ENCODE peak calls at places on chromosomes 4 and X, in four cellular contexts. Y is GM12891, H is H1, G is HepG2. L is an unnamed sample.

GRCh38 chr4:151251922-151252321 is 25.0 kb upstream of the PRSS48 start:
- DNase-seq in H (no peak), Y (no peak), G (peak), L (no peak)

GRCh38 chr4:124589827-124590226 is 122.7 kb downstream of the ANKRD50 start:
- DNase-seq in G (no peak), Y (no peak), H (no peak), L (no peak)

GRCh38 chrX:150547511-150548115 is 20.8 kb upstream of the MTM1 start:
- DNase-seq in G (no peak), Y (no peak), H (peak), L (no peak)

GRCh38 chrX:20252392-20253231 is 14.1 kb downstream of the RPS6KA3 start:
- DNase-seq in G (peak), H (peak), Y (no peak), L (no peak)

GRCh38 chrX:9528498-9528897 is 63.6 kb downstream of the TBL1X start:
- DNase-seq in Y (no peak), G (no peak), H (no peak), L (no peak)

GRCh38 chr4:3388461-3389185 is 53.1 kb upstream of the HGFAC start:
- DNase-seq in H (peak), G (no peak), Y (no peak), L (no peak)

GRCh38 chr4:76779740-76780459 is 118.0 kb downstream of the SOWAHB start:
- DNase-seq in G (no peak), H (no peak), Y (no peak), L (no peak)

GRCh38 chr4:17286737-17287460 is 225.0 kb downstream of the QDPR start:
- DNase-seq in H (no peak), Y (no peak), G (no peak), L (no peak)

GRCh38 chr4:56655627-56656345 is 25.3 kb downstream of the HOPX start:
- DNase-seq in H (peak), G (no peak), Y (peak), L (peak)

GRCh38 chrX:116417214-116417613 is 19.2 kb upstream of the SLC6A14 start:
- DNase-seq in H (no peak), Y (no peak), G (no peak), L (no peak)

GRCh38 chr4:149897784-149898183 is 82.1 kb upstream of the IQCM start:
- DNase-seq in Y (no peak), H (no peak), G (no peak), L (no peak)

GRCh38 chr4:144716778-144717177 is 70.8 kb downstream of the HHIP start:
- DNase-seq in G (no peak), Y (no peak), H (no peak), L (no peak)

GRCh38 chr4:81215219-81215892 is at the start of gene PRKG2:
- DNase-seq in Y (no peak), G (no peak), H (peak), L (no peak)

GRCh38 chrX:15167826-15168225 is 102.1 kb downstream of the ASB9 start:
- DNase-seq in Y (no peak), H (no peak), G (no peak), L (no peak)

GRCh38 chr4:184265566-184266351 is 48.1 kb upstream of the ENPP6 start:
- DNase-seq in Y (no peak), G (no peak), H (peak), L (no peak)

GRCh38 chrX:119734897-119735339 is 23.5 kb upstream of the SOWAHD start:
- DNase-seq in G (no peak), Y (no peak), H (no peak), L (no peak)

GRCh38 chr4:112817933-112818921 is 181.3 kb downstream of the LARP7 start:
- DNase-seq in H (peak), Y (peak), G (peak), L (peak)

GRCh38 chrX:111671668-111672067 is 9.3 kb upstream of the ALG13 start:
- DNase-seq in Y (no peak), G (no peak), H (no peak), L (no peak)

GRCh38 chrX:140346711-140347110 is 158.2 kb downstream of the SOX3 start:
- DNase-seq in H (no peak), G (no peak), Y (no peak), L (no peak)

GRCh38 chrX:47278684-47279083 is 45.9 kb downstream of the USP11 start:
- DNase-seq in Y (no peak), G (peak), H (no peak), L (no peak)

GRCh38 chr4:6749340-6750171 is 33.0 kb upstream of the KIAA0232 start:
- DNase-seq in Y (no peak), H (no peak), G (peak), L (no peak)

GRCh38 chr4:155376387-155377268 is at the start of gene MAP9:
- DNase-seq in G (no peak), Y (peak), H (peak), L (peak)
- TF ChIP-seq POLR2AphosphoS5 in G (no peak), Y (no peak), H (peak), L (no peak)

GRCh38 chr4:74219241-74219640 is 61.3 kb downstream of the MTHFD2L start:
- DNase-seq in H (no peak), G (no peak), Y (no peak), L (no peak)
- TF ChIP-seq TAF1 in H (no peak), G (no peak), Y (no peak), L (no peak)

DNA sequence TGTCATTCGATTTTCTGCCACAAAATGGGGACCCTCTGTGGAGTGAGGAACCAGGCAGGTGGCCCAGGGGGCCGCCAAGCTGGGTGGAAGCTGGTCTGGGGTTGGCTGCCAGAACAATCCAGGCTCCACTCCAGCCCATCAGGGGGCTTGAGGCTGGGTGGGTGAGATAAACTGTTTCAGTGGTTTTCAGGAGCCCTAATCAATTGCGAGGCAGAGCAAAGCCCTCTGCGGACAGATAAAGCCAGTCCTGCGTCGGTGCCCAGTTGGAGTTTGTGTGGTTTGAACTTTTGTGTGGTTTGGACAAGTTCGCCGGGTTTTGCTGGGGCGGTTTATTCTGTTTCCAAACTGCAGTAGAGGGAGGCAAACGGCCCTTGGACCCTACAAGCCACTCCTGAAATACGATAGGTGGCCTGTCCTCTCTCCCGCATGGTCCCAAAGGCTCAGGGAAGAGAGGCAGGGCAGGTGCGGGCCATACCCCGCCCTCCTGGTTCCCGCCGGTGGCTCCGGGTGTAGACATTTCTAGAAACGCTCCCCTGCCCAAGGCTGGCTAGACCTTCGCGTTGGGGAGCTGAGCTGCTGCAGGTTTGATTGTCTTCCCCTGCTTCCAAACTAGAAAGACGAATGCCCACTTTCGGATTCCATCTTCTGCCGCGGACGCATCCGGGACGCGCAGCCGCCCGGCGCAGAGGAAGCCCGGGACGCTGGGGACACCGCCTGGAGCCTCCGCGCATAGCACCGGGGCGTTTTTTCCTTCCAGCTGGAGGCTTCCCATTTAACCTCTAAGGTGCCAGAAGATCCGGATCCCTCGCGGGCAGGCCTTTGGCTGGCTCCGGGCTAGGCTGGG is 169.0 kb upstream of the BCOR start:
- DNase-seq in Y (peak), G (peak), H (peak), L (peak)
- TF ChIP-seq POLR2AphosphoS5 in Y (no peak), G (no peak), H (no peak), L (no peak)

GRCh38 chr4:38278255-38278654 is 318.1 kb downstream of the PTTG2 start:
- DNase-seq in Y (no peak), G (no peak), H (no peak), L (no peak)

GRCh38 chr4:38273369-38273768 is 313.2 kb downstream of the PTTG2 start:
- DNase-seq in G (no peak), Y (no peak), H (no peak), L (no peak)

GRCh38 chr4:38279650-38280322 is 319.6 kb downstream of the PTTG2 start:
- DNase-seq in H (no peak), Y (no peak), G (no peak), L (no peak)

GRCh38 chr4:38279077-38279476 is 318.9 kb downstream of the PTTG2 start:
- DNase-seq in H (no peak), Y (no peak), G (no peak), L (no peak)

GRCh38 chr4:38275331-38275821 is 315.2 kb downstream of the PTTG2 start:
- DNase-seq in H (no peak), G (peak), Y (no peak), L (no peak)
- TF ChIP-seq TAF1 in H (no peak), G (no peak), Y (no peak), L (no peak)